ENCODE peak calls at places on chromosomes 16 and 17, in eight cellular contexts. A is neural crest cell; S is left colon; V is CD4-positive, alpha-beta memory T cell; O is AG09309; H is aorta; N is amniotic epithelial cell; Y is transverse colon. B is an unnamed sample.

GRCh38 chr16:54080524-54081008 is 206.0 kb downstream of the IRX3 start:
- DNase-seq in A (no peak), S (no peak), V (no peak), O (peak; percentile 97), H (no peak), N (peak; percentile 100), Y (no peak), B (no peak)

GRCh38 chr17:9071921-9072503 is 50.7 kb downstream of the NTN1 start:
- DNase-seq in A (no peak), S (no peak), V (no peak), O (no peak), H (no peak), N (no peak), Y (no peak), B (no peak)

GRCh38 chr16:23374721-23375120 is 72.6 kb downstream of the SCNN1B start:
- DNase-seq in A (no peak), S (peak; percentile 66), V (no peak), O (no peak), H (no peak), N (no peak), Y (peak; percentile 72), B (no peak)

GRCh38 chr17:17819561-17819995 is 17.2 kb downstream of the SREBF1 start:
- DNase-seq in A (no peak), S (peak; percentile 91), V (peak; percentile 38), O (no peak), H (no peak), N (peak; percentile 93), Y (peak; percentile 85), B (no peak)

GRCh38 chr16:88705746-88706287 is 391 bp downstream of the RNF166 start:
- DNase-seq in A (no peak), S (no peak), V (peak; percentile 27), O (no peak), H (no peak), N (no peak), Y (peak; percentile 39), B (no peak)

GRCh38 chr16:67349172-67349571 is 22.6 kb downstream of the LRRC36 start:
- DNase-seq in A (no peak), S (no peak), V (peak; percentile 27), O (no peak), H (no peak), N (peak; percentile 26), Y (no peak), B (peak; percentile 22)

GRCh38 chr16:84791088-84791487 is 28.7 kb upstream of the CRISPLD2 start:
- DNase-seq in A (no peak), S (no peak), V (no peak), O (peak; percentile 72), H (peak; percentile 42), N (peak; percentile 70), Y (no peak), B (no peak)

GRCh38 chr17:82076018-82076784 is 10.6 kb upstream of the DUS1L start:
- DNase-seq in A (no peak), S (no peak), V (no peak), O (no peak), H (no peak), N (peak; percentile 58), Y (no peak), B (no peak)

GRCh38 chr16:30820952-30821421 is 34.0 kb upstream of the ZNF629 start:
- DNase-seq in A (no peak), S (peak; percentile 61), V (no peak), O (no peak), H (no peak), N (no peak), Y (peak; percentile 25), B (no peak)

GRCh38 chr17:78910885-78911284 is 7.9 kb upstream of the CEP295NL start:
- DNase-seq in A (no peak), S (no peak), V (no peak), O (no peak), H (no peak), N (no peak), Y (no peak), B (no peak)

GRCh38 chr16:86909359-86910145 is 331.2 kb downstream of the FOXL1 start:
- DNase-seq in A (no peak), S (no peak), V (no peak), O (no peak), H (no peak), N (no peak), Y (no peak), B (no peak)

GRCh38 chr17:30235386-30236296 is at the start of gene SLC6A4:
- DNase-seq in A (no peak), S (no peak), V (no peak), O (no peak), H (no peak), N (no peak), Y (no peak), B (no peak)

GRCh38 chr17:65750678-65751077 is 189.2 kb upstream of the AXIN2 start:
- DNase-seq in A (no peak), S (peak; percentile 72), V (peak; percentile 76), O (peak; percentile 73), H (no peak), N (peak; percentile 97), Y (peak; percentile 70), B (peak; percentile 19)

GRCh38 chr17:67442787-67443624 is 65.9 kb downstream of the PITPNC1 start:
- DNase-seq in A (no peak), S (no peak), V (no peak), O (no peak), H (peak; percentile 37), N (peak; percentile 3), Y (no peak), B (no peak)

GRCh38 chr17:4766199-4766598 is 5.5 kb upstream of the TM4SF5 start:
- DNase-seq in A (no peak), S (no peak), V (no peak), O (no peak), H (peak; percentile 16), N (peak; percentile 10), Y (no peak), B (no peak)

GRCh38 chr16:81480856-81481821 is 36.5 kb downstream of the CMIP start:
- DNase-seq in A (no peak), S (peak; percentile 65), V (no peak), O (no peak), H (no peak), N (peak; percentile 81), Y (peak; percentile 72), B (no peak)

GRCh38 chr17:32020943-32021617 is 13.9 kb downstream of the LRRC37B start:
- DNase-seq in A (no peak), S (no peak), V (no peak), O (no peak), H (peak; percentile 78), N (no peak), Y (no peak), B (no peak)

GRCh38 chr17:64133546-64134215 is 3.7 kb upstream of the ERN1 start:
- DNase-seq in A (peak; percentile 28), S (no peak), V (peak; percentile 61), O (no peak), H (no peak), N (peak; percentile 66), Y (no peak), B (peak; percentile 78)

GRCh38 chr17:63828936-63829335 is 1.5 kb upstream of the FTSJ3 start:
- DNase-seq in A (no peak), S (no peak), V (no peak), O (no peak), H (no peak), N (no peak), Y (no peak), B (no peak)

GRCh38 chr17:17139972-17140589 is 66.1 kb downstream of the PLD6 start:
- DNase-seq in A (no peak), S (no peak), V (no peak), O (no peak), H (no peak), N (no peak), Y (no peak), B (no peak)

GRCh38 chr16:47278571-47278970 is 134.8 kb upstream of the NETO2 start:
- DNase-seq in A (no peak), S (no peak), V (no peak), O (no peak), H (no peak), N (peak; percentile 62), Y (no peak), B (no peak)

GRCh38 chr17:48484850-48485249 is 46.0 kb downstream of the HOXB1 start:
- DNase-seq in A (no peak), S (no peak), V (no peak), O (no peak), H (no peak), N (peak; percentile 71), Y (no peak), B (no peak)

GRCh38 chr17:65235284-65235683 is 98.1 kb downstream of the RGS9 start:
- DNase-seq in A (no peak), S (no peak), V (no peak), O (no peak), H (no peak), N (peak; percentile 54), Y (no peak), B (no peak)

GRCh38 chr16:3468501-3468900 is 25.0 kb downstream of the NAA60 start:
- DNase-seq in A (no peak), S (no peak), V (no peak), O (no peak), H (peak; percentile 42), N (no peak), Y (no peak), B (no peak)

GRCh38 chr17:67260051-67260987 is 15.3 kb upstream of the HELZ start:
- DNase-seq in A (no peak), S (no peak), V (no peak), O (peak; percentile 51), H (no peak), N (peak; percentile 88), Y (peak; percentile 14), B (no peak)

GRCh38 chr17:70691150-70691549 is 521.8 kb downstream of the KCNJ2 start:
- DNase-seq in A (no peak), S (no peak), V (no peak), O (no peak), H (no peak), N (no peak), Y (no peak), B (no peak)

GRCh38 chr16:50257876-50258275 is 8.5 kb upstream of the ADCY7 start:
- DNase-seq in A (no peak), S (no peak), V (no peak), O (no peak), H (peak; percentile 35), N (no peak), Y (no peak), B (no peak)

B was measured in CD4-positive, CD25-positive, alpha-beta regulatory T cell.